ENCODE peak calls at places on chromosomes 13 and 19, in five cellular contexts. Q is prostate gland, H is ascending aorta, F is GM23338, M is upper lobe of right lung. P is an unnamed sample. For H3K4me1, the result is how much of the 10 kb centered on the place peaks cover.

GRCh38 chr13:24041822-24042221 is 118.7 kb upstream of the SPATA13 start:
- DNase-seq in Q (no peak), H (no peak), F (no peak), M (no peak), P (no peak)

GRCh38 chr19:55400281-55401087 is 7.1 kb downstream of the UBE2S start:
- DNase-seq in Q (no peak), H (no peak), F (no peak), M (no peak), P (no peak)

GRCh38 chr19:1189419-1189818 is 15.4 kb upstream of the SBNO2 start:
- DNase-seq in Q (no peak), H (no peak), F (no peak), M (no peak), P (no peak)

GRCh38 chr19:19741184-19741583 is 8.3 kb upstream of the ZNF14 start:
- DNase-seq in Q (no peak), H (no peak), F (no peak), M (no peak), P (no peak)

GRCh38 chr13:42991892-42992584 is at the start of gene EPSTI1:
- DNase-seq in Q (peak), H (no peak), F (peak), M (peak), P (no peak)

GRCh38 chr19:989381-990081 is 5.4 kb downstream of the WDR18 start:
- DNase-seq in Q (no peak), H (no peak), F (no peak), M (no peak), P (peak)

GRCh38 chr19:53365134-53365898 is at the start of gene ZNF525:
- DNase-seq in Q (peak), H (peak), F (peak), M (peak), P (peak)

GRCh38 chr19:10764340-10764894 is 46.5 kb downstream of the DNM2 start:
- DNase-seq in Q (no peak), H (no peak), F (no peak), M (no peak), P (no peak)

GRCh38 chr19:39145180-39145953 is 19.8 kb downstream of the PAK4 start:
- DNase-seq in Q (peak), H (no peak), F (no peak), M (no peak), P (no peak)

GRCh38 chr13:94613051-94613450 is 11.4 kb downstream of the GPR180 start:
- DNase-seq in Q (no peak), H (no peak), F (no peak), M (no peak), P (no peak)

GRCh38 chr13:107373551-107373950 is 805.6 kb upstream of the ARGLU1 start:
- DNase-seq in Q (no peak), H (no peak), F (peak), M (no peak), P (peak)

GRCh38 chr13:37226966-37227365 is 121.5 kb upstream of the CSNK1A1L start:
- DNase-seq in Q (no peak), H (no peak), F (no peak), M (no peak), P (no peak)

GRCh38 chr19:3075605-3076431 is 13.5 kb upstream of the TLE5 start:
- DNase-seq in Q (no peak), H (no peak), F (peak), M (peak), P (peak)

GRCh38 chr19:48689438-48689837 is 6.3 kb upstream of the FUT2 start:
- DNase-seq in Q (peak), H (no peak), F (no peak), M (no peak), P (no peak)

GRCh38 chr19:12875086-12875485 is 6.2 kb downstream of the DNASE2 start:
- DNase-seq in Q (no peak), H (no peak), F (no peak), M (no peak), P (no peak)

GRCh38 chr13:94640676-94641075 is 39.0 kb downstream of the GPR180 start:
- DNase-seq in Q (no peak), H (no peak), F (no peak), M (no peak), P (no peak)

GRCh38 chr19:55600336-55601028 is 394 bp downstream of the ZNF524 start:
- DNase-seq in Q (no peak), H (no peak), F (peak), M (no peak), P (no peak)

GRCh38 chr19:7705387-7706187 is 3.7 kb upstream of the FCER2 start:
- DNase-seq in Q (peak), H (no peak), F (no peak), M (peak), P (no peak)

GRCh38 chr13:38888309-38888708 is 102.3 kb downstream of the STOML3 start:
- DNase-seq in Q (no peak), H (no peak), F (no peak), M (no peak), P (no peak)

GRCh38 chr13:49620170-49620621 is 8.1 kb upstream of the ARL11 start:
- DNase-seq in Q (no peak), H (no peak), F (no peak), M (no peak), P (no peak)

GRCh38 chr19:49870309-49870901 is 3.0 kb upstream of the PNKP start:
- DNase-seq in Q (no peak), H (no peak), F (no peak), M (no peak), P (peak)

GRCh38 chr13:54975676-54976075 is 1947.1 kb downstream of the OLFM4 start:
- DNase-seq in Q (no peak), H (no peak), F (no peak), M (no peak), P (no peak)

DNA sequence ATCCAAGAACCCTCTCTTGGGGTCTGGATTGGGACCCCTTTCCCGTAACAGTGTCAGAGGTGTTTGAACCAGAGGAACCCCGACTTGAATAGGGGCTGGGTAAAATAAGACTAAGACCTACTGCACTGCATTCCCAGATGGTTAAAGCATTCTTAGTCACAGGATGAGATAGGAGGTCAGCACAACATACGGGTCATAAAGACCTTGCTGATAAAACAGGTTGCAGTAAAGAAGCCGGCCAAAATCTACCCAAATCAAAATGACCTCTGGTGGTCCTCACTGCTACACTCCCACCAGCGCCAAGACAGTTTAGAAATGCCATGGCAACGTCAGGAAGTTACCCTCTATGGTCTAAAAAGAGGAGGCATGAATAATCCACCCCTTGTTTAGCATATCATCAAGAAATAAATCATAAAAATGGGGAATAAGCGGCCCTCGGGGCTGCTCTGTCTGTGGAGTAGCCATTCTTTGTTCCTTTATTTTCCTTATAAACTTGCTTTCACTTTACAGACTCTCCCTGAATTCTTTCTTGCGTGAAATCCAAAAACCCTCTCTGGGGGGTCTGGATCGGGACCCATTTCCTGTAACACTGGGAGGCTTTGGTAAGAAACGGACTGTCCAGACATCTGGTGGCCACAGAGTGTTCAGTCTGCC is 4.4 kb upstream of the SIN3B start:
- DNase-seq in Q (no peak), H (no peak), F (no peak), M (no peak), P (no peak)
- TF ChIP-seq CTCF in Q (no peak), H (no peak), F (no peak), M (no peak), P (no peak)

GRCh38 chr19:47280183-47280797 is 5.6 kb downstream of the INAFM1 start:
- DNase-seq in Q (no peak), H (no peak), F (peak), M (peak), P (peak)
- H3K4me1 ChIP-seq in Q (under half), H (under half), F (under half), M (under half), P (under half)

DNA sequence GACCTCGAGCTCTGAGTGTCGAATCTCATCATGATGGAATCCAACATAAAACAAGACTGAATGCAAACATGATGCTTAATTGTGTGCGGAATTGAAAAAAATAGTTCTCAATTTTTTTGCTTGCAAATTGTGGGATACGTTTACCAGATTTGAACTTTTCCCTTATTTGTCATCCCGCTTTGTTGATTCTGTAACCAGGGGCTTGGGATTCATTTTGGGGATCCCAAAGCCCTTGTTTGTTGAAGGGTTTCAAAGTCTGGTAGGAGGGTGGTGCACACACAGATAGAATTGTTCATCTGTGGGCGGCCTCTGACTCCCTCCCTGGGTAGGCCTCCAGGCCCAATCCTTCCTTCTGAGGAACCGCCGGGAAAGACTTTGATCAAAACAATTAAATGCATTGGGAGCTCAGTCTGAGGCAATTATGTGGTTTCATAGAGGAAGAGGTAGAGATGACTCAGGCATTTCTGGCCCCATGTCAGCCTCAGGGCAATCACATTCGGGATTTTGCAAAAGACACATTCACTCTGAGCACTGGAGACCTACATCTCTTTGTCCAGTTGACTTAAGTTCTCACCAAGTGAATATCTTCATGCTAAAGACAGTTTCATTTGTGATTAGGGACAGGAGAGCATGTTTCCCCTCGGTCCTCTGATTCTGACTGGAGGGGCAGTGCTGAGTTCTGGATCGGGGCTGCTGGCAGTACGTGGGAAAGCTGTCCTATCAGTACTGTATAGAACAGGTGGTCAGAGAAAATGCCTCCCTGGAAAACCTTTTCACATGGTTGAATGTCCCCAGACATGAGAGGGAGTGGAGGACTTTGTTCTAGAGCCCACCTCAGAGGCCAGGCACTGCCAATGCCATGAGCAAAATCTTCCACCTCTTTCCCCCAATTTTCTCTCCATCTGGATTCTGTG is 27.8 kb upstream of the IGFL4 start:
- DNase-seq in Q (no peak), H (no peak), F (no peak), M (no peak), P (no peak)
- H3K4me3 ChIP-seq in Q (no peak), H (no peak), F (no peak), M (no peak), P (no peak)

GRCh38 chr13:99468971-99469545 is 32.2 kb upstream of the TM9SF2 start:
- DNase-seq in Q (no peak), H (no peak), F (peak), M (no peak), P (no peak)
- TF ChIP-seq CTCF in Q (no peak), H (no peak), F (no peak), M (no peak), P (no peak)

GRCh38 chr19:47520343-47520806 is 5.5 kb upstream of the NAPA start:
- DNase-seq in Q (no peak), H (no peak), F (no peak), M (no peak), P (no peak)

GRCh38 chr19:47523473-47523872 is 8.6 kb upstream of the NAPA start:
- DNase-seq in Q (no peak), H (no peak), F (no peak), M (no peak), P (peak)

GRCh38 chr19:47521473-47522180 is 6.8 kb upstream of the NAPA start:
- DNase-seq in Q (no peak), H (no peak), F (no peak), M (no peak), P (no peak)

GRCh38 chr19:47518854-47519253 is 4.0 kb upstream of the NAPA start:
- DNase-seq in Q (no peak), H (no peak), F (no peak), M (no peak), P (no peak)

GRCh38 chr19:47520839-47521238 is 6.0 kb upstream of the NAPA start:
- DNase-seq in Q (no peak), H (no peak), F (no peak), M (no peak), P (no peak)
- H3K4me1 ChIP-seq in Q (under half), H (under half), F (under half), M (under half), P (under half)

GRCh38 chr19:42313096-42313839 is at the start of gene TMEM145:
- DNase-seq in Q (peak), H (no peak), F (peak), M (no peak), P (peak)

GRCh38 chr19:42313840-42314755 is 989 bp downstream of the TMEM145 start:
- DNase-seq in Q (no peak), H (no peak), F (no peak), M (no peak), P (no peak)

GRCh38 chr19:42311612-42312160 is 1.4 kb upstream of the TMEM145 start:
- DNase-seq in Q (no peak), H (no peak), F (peak), M (no peak), P (no peak)

GRCh38 chr19:42315024-42315423 is 1.9 kb downstream of the TMEM145 start:
- DNase-seq in Q (no peak), H (no peak), F (no peak), M (no peak), P (no peak)

GRCh38 chr19:42312370-42312769 is 739 bp upstream of the TMEM145 start:
- DNase-seq in Q (no peak), H (no peak), F (no peak), M (no peak), P (no peak)
- H3K4me3 ChIP-seq in Q (no peak), H (no peak), F (no peak), M (no peak), P (no peak)

GRCh38 chr13:30792257-30793000 is 57.1 kb downstream of the ALOX5AP start:
- DNase-seq in Q (peak), H (peak), F (peak), M (peak), P (peak)
- TF ChIP-seq CTCF in Q (no peak), H (no peak), F (no peak), M (peak), P (peak)